ENCODE peak calls at places on chromosomes 6 and 20, in six cellular contexts. U, S, R, I, P and K are unnamed samples.

GRCh38 chr20:62831361-62831788 is 14.5 kb downstream of the COL9A3 start:
- DNase-seq in U (no peak), S (no peak), R (peak), I (no peak), P (no peak), K (no peak)

GRCh38 chr6:4459981-4460380 is 316.2 kb upstream of the CDYL start:
- DNase-seq in U (no peak), S (no peak), R (no peak), I (no peak), P (no peak), K (no peak)

GRCh38 chr6:5860849-5861248 is 145.9 kb downstream of the NRN1 start:
- DNase-seq in U (no peak), S (no peak), R (no peak), I (no peak), P (no peak), K (no peak)

GRCh38 chr6:153503810-153504209 is 372.7 kb upstream of the RGS17 start:
- DNase-seq in U (peak), S (peak), R (no peak), I (no peak), P (peak), K (peak)

GRCh38 chr6:142329486-142330113 is 27.8 kb downstream of the ADGRG6 start:
- DNase-seq in U (peak), S (no peak), R (no peak), I (no peak), P (no peak), K (no peak)

GRCh38 chr6:44076366-44077200 is 50.7 kb downstream of the MRPL14 start:
- DNase-seq in U (no peak), S (no peak), R (peak), I (no peak), P (peak), K (peak)

GRCh38 chr20:63071541-63072181 is 64.9 kb upstream of the BHLHE23 start:
- DNase-seq in U (peak), S (no peak), R (peak), I (no peak), P (peak), K (peak)

GRCh38 chr6:100452998-100453397 is 11.7 kb downstream of the SIM1 start:
- DNase-seq in U (no peak), S (no peak), R (no peak), I (no peak), P (no peak), K (no peak)

GRCh38 chr20:16472045-16472872 is 101.0 kb downstream of the KIF16B start:
- DNase-seq in U (peak), S (no peak), R (no peak), I (no peak), P (peak), K (no peak)

GRCh38 chr20:42565106-42565990 is 624.4 kb downstream of the PTPRT start:
- DNase-seq in U (no peak), S (no peak), R (peak), I (no peak), P (no peak), K (no peak)

GRCh38 chr20:62165762-62166399 is 16.9 kb upstream of the MTG2 start:
- DNase-seq in U (no peak), S (no peak), R (no peak), I (no peak), P (no peak), K (no peak)

GRCh38 chr6:30112402-30113376 is at the start of gene TRIM31:
- DNase-seq in U (peak), S (no peak), R (no peak), I (peak), P (no peak), K (no peak)

GRCh38 chr6:30121446-30122065 is 8.7 kb upstream of the TRIM31 start:
- DNase-seq in U (no peak), S (no peak), R (no peak), I (no peak), P (no peak), K (no peak)

GRCh38 chr6:30113377-30113759 is 478 bp upstream of the TRIM31 start:
- DNase-seq in U (no peak), S (no peak), R (no peak), I (no peak), P (no peak), K (no peak)

GRCh38 chr6:30113843-30114242 is 953 bp upstream of the TRIM31 start:
- DNase-seq in U (no peak), S (no peak), R (no peak), I (no peak), P (no peak), K (no peak)

DNA sequence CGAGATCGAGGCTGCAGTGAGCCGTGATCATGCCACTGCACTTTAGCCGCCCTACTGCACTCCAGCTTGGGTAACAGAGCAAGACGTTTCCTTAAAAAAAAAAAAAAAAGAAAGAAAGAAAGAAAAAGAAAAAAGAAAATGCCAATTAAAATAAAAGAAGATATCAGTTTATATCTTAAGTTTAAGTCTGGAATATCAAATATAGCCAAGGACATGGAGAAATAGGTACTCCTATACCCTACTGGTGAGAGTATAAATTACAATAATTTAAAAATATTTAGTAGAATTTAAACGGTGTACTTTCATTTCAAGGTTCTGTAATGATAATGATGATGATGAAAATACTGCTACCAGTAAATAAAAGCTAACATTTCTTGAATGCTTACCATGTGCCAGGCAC is 3.8 kb upstream of the TRIM31 start:
- DNase-seq in U (no peak), S (no peak), R (no peak), I (no peak), P (no peak), K (no peak)
- H3K4me2 ChIP-seq in U (no peak), S (no peak), R (no peak), I (no peak), P (no peak), K (no peak)

DNA sequence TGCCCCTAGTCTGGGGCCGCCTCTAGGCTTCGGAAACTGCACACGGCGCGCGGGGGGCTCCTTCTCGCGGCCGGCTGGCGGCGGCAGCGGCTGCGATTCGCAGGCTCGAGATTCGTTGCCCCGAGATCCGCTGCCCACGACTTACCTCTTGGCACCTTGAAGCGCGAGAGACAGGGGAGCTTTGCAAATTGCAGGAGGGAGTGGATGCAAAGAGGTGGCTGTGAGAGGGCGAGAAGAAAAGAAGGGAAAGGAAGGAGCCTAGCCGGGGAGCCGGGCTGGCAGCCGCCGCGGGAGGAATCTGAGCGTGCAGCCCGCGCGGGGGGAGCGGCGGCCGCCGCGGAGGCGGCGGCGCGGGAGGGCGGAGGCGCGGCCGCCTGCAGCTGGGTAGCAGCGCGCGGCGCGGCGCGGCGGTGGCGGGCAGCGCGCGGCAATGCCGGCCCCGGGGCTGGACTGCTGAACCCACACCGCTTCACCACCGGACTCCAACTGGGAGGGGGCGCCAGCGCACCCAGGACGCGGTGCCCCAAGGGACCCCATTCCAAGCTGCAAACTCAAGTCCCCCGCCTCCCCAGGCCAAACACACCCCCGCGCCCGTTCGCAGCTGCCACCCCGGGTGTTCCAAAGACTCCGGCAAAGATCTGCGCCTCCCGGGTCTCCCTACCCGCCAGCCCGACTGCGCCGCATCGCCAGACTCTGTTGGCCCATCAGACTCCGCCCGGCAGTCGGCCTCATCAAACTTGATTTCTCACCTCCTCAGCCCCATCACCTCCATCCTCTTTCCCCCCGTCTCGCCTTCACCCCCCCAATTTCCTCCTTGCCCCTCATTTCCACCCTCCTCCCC is 44.2 kb upstream of the SUPT3H start:
- DNase-seq in U (peak), S (no peak), R (peak), I (peak), P (peak), K (peak)
- H3K9ac ChIP-seq in U (peak), S (peak), R (peak), I (peak), P (peak), K (no peak)

DNA sequence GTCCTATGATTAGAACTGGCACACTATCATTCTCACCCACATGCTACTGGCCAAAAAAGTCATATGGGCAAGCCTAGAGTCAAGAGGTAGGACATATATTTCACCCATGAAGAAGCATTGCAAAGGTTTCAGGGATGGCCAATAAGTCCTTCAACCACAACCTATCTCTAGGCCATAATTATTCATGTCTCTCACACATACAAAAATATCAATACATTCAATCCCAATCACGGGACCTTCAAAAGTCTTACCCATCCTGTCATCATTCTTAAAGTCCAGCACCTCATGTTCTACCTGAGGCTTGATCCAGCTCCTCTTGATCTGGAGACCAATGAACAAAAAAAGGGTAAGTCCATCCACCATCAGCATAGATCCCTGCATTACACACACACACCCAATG is 12.6 kb upstream of the BTN1A1 start:
- DNase-seq in U (no peak), S (no peak), R (no peak), I (no peak), P (no peak), K (no peak)
- TF ChIP-seq EZH2phosphoT487 in U (no peak), S (no peak), R (no peak), I (no peak), P (no peak), K (no peak)

DNA sequence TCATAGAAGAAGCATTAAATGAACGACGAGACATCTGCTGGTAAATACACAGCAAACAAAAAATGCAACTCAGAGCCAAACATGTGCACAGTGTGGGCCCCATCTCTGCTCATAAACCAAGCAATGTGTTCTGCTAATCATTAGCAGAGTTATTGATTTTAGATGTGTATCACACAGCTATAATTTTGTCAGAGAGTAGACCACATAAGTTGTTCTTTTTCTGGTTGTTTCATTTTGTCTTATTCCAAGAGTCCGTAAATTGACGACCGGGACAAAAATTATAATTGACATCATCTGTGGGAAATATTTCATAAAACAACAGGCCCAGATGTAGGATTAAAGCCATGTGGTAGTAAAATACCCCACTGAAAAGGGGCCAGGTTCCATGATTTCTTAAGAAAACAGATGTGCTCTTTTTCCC is 423.6 kb downstream of the HAO1 start:
- DNase-seq in U (no peak), S (no peak), R (peak), I (no peak), P (no peak), K (no peak)
- H3K4me2 ChIP-seq in U (no peak), S (no peak), R (no peak), I (no peak), P (no peak), K (no peak)

DNA sequence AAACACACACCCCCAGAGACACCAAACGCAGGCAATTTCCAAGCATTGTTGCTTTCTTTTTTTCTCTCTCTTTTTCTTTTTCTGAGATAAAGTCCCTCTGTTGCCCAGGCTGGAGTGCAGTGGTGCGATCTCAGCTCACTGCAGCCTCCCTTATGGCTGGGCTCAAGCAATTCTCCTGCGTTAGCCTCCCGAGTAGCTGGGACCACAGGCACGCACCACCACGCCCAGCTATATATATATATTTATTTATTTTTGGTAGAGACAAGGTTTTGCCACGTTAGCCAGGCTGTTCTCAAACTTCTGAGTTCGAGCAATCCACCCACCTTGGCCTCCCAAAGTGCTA is 14.0 kb upstream of the SRSF3 start:
- DNase-seq in U (no peak), S (no peak), R (no peak), I (no peak), P (no peak), K (no peak)
- H3K9ac ChIP-seq in U (no peak), S (peak), R (no peak), I (no peak), P (peak), K (no peak)

GRCh38 chr6:33172307-33173227 is 19.7 kb downstream of the COL11A2 start:
- DNase-seq in U (peak), S (peak), R (no peak), I (no peak), P (peak), K (peak)

GRCh38 chr6:33169286-33170175 is 22.7 kb downstream of the COL11A2 start:
- DNase-seq in U (no peak), S (no peak), R (no peak), I (no peak), P (no peak), K (no peak)

GRCh38 chr6:33171889-33172203 is 20.4 kb downstream of the COL11A2 start:
- DNase-seq in U (no peak), S (no peak), R (no peak), I (no peak), P (no peak), K (no peak)

GRCh38 chr6:33170176-33171095 is 21.8 kb downstream of the COL11A2 start:
- DNase-seq in U (no peak), S (no peak), R (peak), I (no peak), P (peak), K (no peak)

DNA sequence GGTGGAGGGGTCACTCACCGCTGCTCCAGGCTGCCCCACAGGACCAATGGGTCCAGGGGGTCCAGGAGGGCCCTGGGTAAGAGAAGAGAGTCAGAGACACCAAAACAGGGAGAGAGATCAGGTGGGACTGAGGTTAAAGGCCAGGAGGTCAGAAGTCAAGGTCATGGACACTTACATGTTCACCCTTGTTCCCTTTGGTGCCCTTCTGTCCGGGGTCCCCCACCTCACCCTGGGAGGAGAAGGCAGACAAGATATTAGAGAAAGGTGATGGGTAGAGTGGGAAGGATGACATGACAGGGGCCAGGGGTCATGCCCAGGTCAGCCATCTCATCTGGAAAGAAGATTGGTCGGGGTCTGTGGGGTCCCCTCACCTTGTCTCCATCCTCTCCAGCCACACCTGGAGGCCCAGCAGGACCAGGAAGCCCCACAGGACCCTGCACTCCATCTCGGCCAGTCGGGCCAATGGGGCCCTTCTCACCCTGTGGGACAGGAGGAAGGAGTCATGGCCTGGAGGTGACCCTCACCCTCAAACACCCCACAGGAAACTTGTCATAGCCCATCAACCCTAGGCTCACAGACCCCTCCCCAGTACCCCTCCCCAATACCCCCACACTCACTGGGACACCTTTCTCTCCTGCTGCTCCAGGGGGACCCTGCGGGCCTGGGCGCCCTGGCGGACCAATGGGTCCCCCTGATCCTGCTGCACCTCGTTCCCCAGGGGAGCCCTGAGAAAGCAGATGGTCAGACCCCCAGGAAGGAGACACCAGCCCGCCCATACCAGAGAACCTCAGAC is 21.0 kb downstream of the COL11A2 start:
- DNase-seq in U (no peak), S (no peak), R (no peak), I (no peak), P (no peak), K (no peak)
- TF ChIP-seq EZH2phosphoT487 in U (no peak), S (no peak), R (no peak), I (no peak), P (no peak), K (no peak)

DNA sequence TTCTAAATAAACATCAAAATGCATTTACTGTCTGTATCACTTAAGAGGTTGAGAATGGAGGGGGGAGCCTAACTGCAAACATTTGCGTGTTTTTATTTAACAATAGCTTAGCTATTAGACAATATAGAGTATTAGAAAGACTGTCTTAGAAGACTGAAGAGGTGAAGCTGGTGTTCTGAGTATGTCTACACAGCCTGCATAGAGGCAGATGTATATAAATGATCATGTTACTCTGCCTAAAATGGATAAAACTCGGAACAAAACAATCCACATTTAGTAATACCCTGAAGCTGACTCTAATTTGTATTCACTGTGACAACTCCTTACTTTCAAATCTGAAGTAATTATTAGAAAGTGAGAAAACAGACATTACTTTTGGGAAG is 181.9 kb downstream of the GMPR start:
- DNase-seq in U (no peak), S (no peak), R (no peak), I (no peak), P (no peak), K (no peak)
- H3K4me2 ChIP-seq in U (peak), S (no peak), R (no peak), I (peak), P (peak), K (no peak)